ENCODE peak calls at places on chromosomes 12 and 14, in ten cellular contexts. L, G, A, I, T, O, X, N, D and P are unnamed samples.

GRCh38 chr14:88955470-88955869 is 131.0 kb downstream of the TTC8 start:
- DNase-seq in I (peak; percentile 67), N (no peak), O (no peak), X (no peak), G (no peak), L (no peak), D (no peak), T (no peak), A (no peak), P (no peak)

GRCh38 chr14:23643533-23644194 is 7.5 kb downstream of the DHRS2 start:
- DNase-seq in D (no peak), O (no peak), L (no peak), I (no peak), A (no peak), N (no peak), X (no peak), T (no peak), G (no peak), P (no peak)

GRCh38 chr14:80850197-80850814 is 91.2 kb downstream of the CEP128 start:
- DNase-seq in G (no peak), O (no peak), A (peak; percentile 88), T (no peak), I (peak; percentile 30), L (no peak), X (peak; percentile 85), N (no peak), D (no peak), P (no peak)

GRCh38 chr12:4954632-4955354 is 45.1 kb downstream of the KCNA1 start:
- DNase-seq in A (no peak), N (no peak), D (no peak), I (no peak), O (no peak), G (no peak), T (no peak), L (no peak), X (no peak), P (peak; percentile 89)

GRCh38 chr12:42372154-42372791 is 46.3 kb downstream of the PPHLN1 start:
- DNase-seq in A (peak; percentile 94), N (no peak), I (peak; percentile 22), D (no peak), X (peak; percentile 68), L (peak; percentile 43), T (peak; percentile 47), G (no peak), O (no peak), P (no peak)

GRCh38 chr12:124956571-124956970 is 32.4 kb downstream of the DHX37 start:
- DNase-seq in N (no peak), L (no peak), I (no peak), O (no peak), X (no peak), G (no peak), D (no peak), A (no peak), T (no peak), P (no peak)

GRCh38 chr14:54420478-54421116 is 20.6 kb downstream of the CNIH1 start:
- DNase-seq in T (no peak), I (peak; percentile 49), G (no peak), D (peak; percentile 35), X (peak; percentile 77), A (peak; percentile 68), N (peak; percentile 43), L (no peak), O (no peak), P (peak; percentile 10)

GRCh38 chr12:4244868-4245267 is 28.7 kb upstream of the CCND2 start:
- DNase-seq in G (no peak), A (no peak), T (no peak), N (no peak), D (no peak), L (no peak), I (no peak), X (no peak), O (no peak), P (no peak)

GRCh38 chr14:101549154-101549553 is 12.1 kb upstream of the DIO3 start:
- DNase-seq in L (no peak), X (no peak), A (no peak), O (no peak), D (no peak), G (no peak), T (no peak), I (no peak), N (no peak), P (no peak)

GRCh38 chr12:108570743-108571603 is 8.6 kb downstream of the ISCU start:
- DNase-seq in X (peak; percentile 78), L (no peak), D (no peak), N (peak; percentile 12), A (peak; percentile 69), T (no peak), O (no peak), I (no peak), G (no peak), P (no peak)

GRCh38 chr14:36655963-36656768 is 5.5 kb upstream of the PAX9 start:
- DNase-seq in T (no peak), O (no peak), G (no peak), D (peak; percentile 32), L (no peak), I (no peak), X (peak; percentile 92), N (peak; percentile 73), A (peak; percentile 81), P (peak; percentile 53)

GRCh38 chr14:36654185-36655053 is 7.2 kb upstream of the PAX9 start:
- DNase-seq in G (no peak), O (no peak), I (no peak), N (no peak), T (no peak), A (no peak), L (no peak), X (no peak), D (no peak), P (no peak)

GRCh38 chr14:36655054-36655381 is 6.6 kb upstream of the PAX9 start:
- DNase-seq in X (no peak), N (no peak), T (no peak), L (no peak), G (no peak), I (no peak), O (no peak), A (no peak), D (no peak), P (no peak)

GRCh38 chr14:36656769-36657408 is 4.8 kb upstream of the PAX9 start:
- DNase-seq in X (peak; percentile 79), D (no peak), T (no peak), G (no peak), O (no peak), N (no peak), L (no peak), I (no peak), A (no peak), P (no peak)

GRCh38 chr14:36655571-36655962 is 6.1 kb upstream of the PAX9 start:
- DNase-seq in X (no peak), T (no peak), G (no peak), O (no peak), L (no peak), A (no peak), N (no peak), I (no peak), D (no peak), P (no peak)
- H3K27me3 ChIP-seq in X (peaks cover 96% of the 10 kb centered on the region), T (no peaks in the 10 kb centered on the region), G (peaks cover 100% of the 10 kb centered on the region), O (peaks cover 4% of the 10 kb centered on the region), L (no peaks in the 10 kb centered on the region), A (no peaks in the 10 kb centered on the region), N (peaks cover 2% of the 10 kb centered on the region), I (peaks cover 72% of the 10 kb centered on the region), D (peaks cover 100% of the 10 kb centered on the region), P (peaks cover 66% of the 10 kb centered on the region)

GRCh38 chr12:54692353-54692752 is 44.2 kb upstream of the DCD start:
- DNase-seq in L (no peak), T (no peak), A (no peak), X (no peak), N (no peak), D (no peak), O (no peak), G (no peak), I (no peak), P (no peak)

GRCh38 chr12:54689984-54690383 is 41.8 kb upstream of the DCD start:
- DNase-seq in N (peak; percentile 30), L (no peak), X (no peak), G (no peak), T (no peak), A (peak; percentile 44), O (no peak), D (no peak), I (no peak), P (no peak)

GRCh38 chr12:54688309-54689033 is 40.3 kb upstream of the DCD start:
- DNase-seq in G (no peak), A (no peak), X (no peak), I (no peak), L (no peak), O (no peak), D (no peak), N (no peak), T (no peak), P (no peak)

GRCh38 chr12:54684636-54685630 is 36.8 kb upstream of the DCD start:
- DNase-seq in G (no peak), I (no peak), X (no peak), A (no peak), D (no peak), N (no peak), O (no peak), T (no peak), L (no peak), P (peak; percentile 15)

GRCh38 chr12:54689034-54689372 is 40.8 kb upstream of the DCD start:
- DNase-seq in X (no peak), I (no peak), G (no peak), L (no peak), D (no peak), T (no peak), A (no peak), O (no peak), N (no peak), P (no peak)
- H3K27me3 ChIP-seq in X (peaks cover 77% of the 10 kb centered on the region), I (no peaks in the 10 kb centered on the region), G (peaks cover 91% of the 10 kb centered on the region), L (peaks cover 9% of the 10 kb centered on the region), D (no peaks in the 10 kb centered on the region), T (peaks cover 20% of the 10 kb centered on the region), A (no peaks in the 10 kb centered on the region), O (no peaks in the 10 kb centered on the region), N (no peaks in the 10 kb centered on the region), P (no peaks in the 10 kb centered on the region)

GRCh38 chr12:53999596-54000104 is 311 bp upstream of the HOXC9 start:
- DNase-seq in G (no peak), A (no peak), T (no peak), O (no peak), X (no peak), D (no peak), N (peak; percentile 80), I (no peak), L (no peak), P (no peak)
- H3K27me3 ChIP-seq in G (peaks cover 100% of the 10 kb centered on the region), A (no peaks in the 10 kb centered on the region), T (no peaks in the 10 kb centered on the region), O (peaks cover 3% of the 10 kb centered on the region), X (no peaks in the 10 kb centered on the region), D (peaks cover 100% of the 10 kb centered on the region), N (no peaks in the 10 kb centered on the region), I (peaks cover 81% of the 10 kb centered on the region), L (no peaks in the 10 kb centered on the region), P (peaks cover 92% of the 10 kb centered on the region)

DNA sequence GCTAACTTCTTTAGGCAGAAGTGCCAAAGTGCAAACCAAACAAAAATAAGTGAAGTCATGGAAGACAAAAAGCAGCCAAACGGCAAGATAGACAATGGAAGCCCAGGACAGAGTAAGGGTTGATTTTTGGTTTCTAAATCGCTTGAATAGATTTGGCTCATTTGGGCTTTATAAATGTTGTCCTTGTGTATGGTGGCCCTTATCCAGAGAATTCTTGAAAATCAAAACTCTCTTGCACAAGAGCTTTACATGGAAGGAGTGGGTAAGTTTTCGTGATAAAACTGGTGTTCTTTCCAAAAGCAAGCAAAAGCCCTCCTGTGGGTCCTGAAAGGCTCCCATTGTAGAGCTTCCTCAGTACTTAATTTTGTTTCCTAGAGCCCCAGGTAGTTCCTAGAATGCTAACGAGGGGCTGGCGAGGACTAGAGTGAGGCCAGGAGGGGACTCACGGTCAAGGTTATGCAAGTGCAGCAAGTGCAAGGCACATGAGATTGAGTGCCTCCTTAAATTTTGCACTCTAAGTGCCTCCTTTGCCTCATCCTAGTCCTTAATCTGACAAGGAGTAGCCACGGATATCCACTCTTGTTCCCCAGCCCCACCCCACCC is 4.1 kb downstream of the SIX6 start:
- DNase-seq in T (no peak), N (no peak), I (no peak), L (no peak), G (no peak), A (no peak), O (no peak), X (no peak), D (no peak), P (no peak)
- H3K27me3 ChIP-seq in T (no peaks in the 10 kb centered on the region), N (no peaks in the 10 kb centered on the region), I (peaks cover 75% of the 10 kb centered on the region), L (peaks cover 23% of the 10 kb centered on the region), G (peaks cover 100% of the 10 kb centered on the region), A (no peaks in the 10 kb centered on the region), O (no peaks in the 10 kb centered on the region), X (peaks cover 83% of the 10 kb centered on the region), D (peaks cover 100% of the 10 kb centered on the region), P (peaks cover 52% of the 10 kb centered on the region)